ENCODE peak calls at places on chromosomes 3 and 15, in nine cellular contexts. E, R, Y, L, M, X, W, F and C are unnamed samples.

GRCh38 chr3:120469440-120470415 is 18.9 kb upstream of the FSTL1 start:
- DNase-seq in Y (no peak), M (no peak), E (no peak), R (no peak), L (no peak), W (no peak), F (no peak), X (no peak), C (peak)

GRCh38 chr3:169498336-169498735 is 165.2 kb downstream of the MECOM start:
- DNase-seq in X (no peak), W (no peak), R (no peak), M (no peak), L (no peak), Y (no peak), F (no peak), E (no peak), C (no peak)

GRCh38 chr3:27659279-27660021 is 62.7 kb downstream of the EOMES start:
- DNase-seq in E (peak), W (peak), Y (peak), M (no peak), X (peak), R (no peak), F (no peak), L (no peak), C (peak)

GRCh38 chr3:173397161-173398110 is at the start of gene NLGN1:
- DNase-seq in R (no peak), X (no peak), E (peak), Y (peak), W (peak), L (peak), M (no peak), F (peak), C (no peak)

GRCh38 chr3:61572879-61573278 is 11.5 kb downstream of the PTPRG start:
- DNase-seq in R (no peak), F (no peak), L (no peak), M (no peak), E (no peak), W (no peak), X (no peak), Y (no peak), C (no peak)

GRCh38 chr3:99710094-99710493 is 71.7 kb downstream of the COL8A1 start:
- DNase-seq in M (no peak), F (no peak), L (no peak), R (no peak), W (no peak), X (no peak), Y (no peak), E (peak), C (no peak)

GRCh38 chr3:27483117-27484001 is 825 bp downstream of the SLC4A7 start:
- DNase-seq in M (no peak), X (peak), E (peak), Y (peak), R (peak), W (peak), L (peak), F (peak), C (no peak)

GRCh38 chr15:90952901-90953677 is 1.6 kb upstream of the RCCD1 start:
- DNase-seq in X (no peak), F (no peak), W (no peak), R (no peak), L (no peak), E (no peak), M (no peak), Y (no peak), C (no peak)

GRCh38 chr15:61118885-61119284 is 110.2 kb downstream of the RORA start:
- DNase-seq in R (no peak), M (no peak), X (no peak), E (no peak), F (no peak), Y (no peak), L (no peak), W (no peak), C (no peak)

GRCh38 chr3:95595416-95596075 is 1218.8 kb upstream of the EPHA6 start:
- DNase-seq in M (no peak), W (no peak), L (no peak), X (no peak), F (peak), R (no peak), Y (no peak), E (no peak), C (no peak)

GRCh38 chr15:55003900-55004879 is 192.6 kb downstream of the RSL24D1 start:
- DNase-seq in Y (no peak), L (no peak), E (no peak), R (no peak), W (no peak), X (no peak), M (no peak), F (no peak), C (no peak)

GRCh38 chr15:50879016-50879415 is 29.5 kb upstream of the AP4E1 start:
- DNase-seq in L (no peak), Y (no peak), E (peak), W (no peak), R (no peak), X (no peak), F (no peak), M (no peak), C (no peak)

GRCh38 chr3:117793684-117794304 is 1084.2 kb downstream of the TUSC7 start:
- DNase-seq in M (no peak), L (no peak), Y (no peak), X (no peak), W (no peak), R (no peak), E (no peak), F (no peak), C (no peak)

GRCh38 chr15:71185706-71186105 is 70.4 kb downstream of the THSD4 start:
- DNase-seq in M (no peak), R (no peak), E (no peak), L (no peak), F (no peak), X (no peak), W (no peak), Y (no peak), C (no peak)

GRCh38 chr15:101217446-101217845 is 34.4 kb downstream of the CHSY1 start:
- DNase-seq in Y (no peak), F (no peak), R (no peak), X (no peak), M (no peak), L (no peak), E (no peak), W (no peak), C (no peak)

GRCh38 chr3:113271189-113271588 is 59.8 kb downstream of the BOC start:
- DNase-seq in Y (no peak), M (no peak), R (no peak), X (no peak), L (no peak), W (no peak), F (no peak), E (no peak), C (no peak)

GRCh38 chr3:111910806-111911205 is 51.7 kb downstream of the PHLDB2 start:
- DNase-seq in F (no peak), R (peak), E (no peak), L (no peak), X (peak), Y (no peak), W (no peak), M (no peak), C (no peak)

GRCh38 chr15:62935300-62936081 is 107.1 kb upstream of the TPM1 start:
- DNase-seq in M (no peak), W (no peak), Y (no peak), F (no peak), R (no peak), X (no peak), L (no peak), E (peak), C (no peak)

GRCh38 chr3:121956363-121956762 is 62.2 kb downstream of the SLC15A2 start:
- DNase-seq in R (no peak), E (no peak), Y (no peak), L (no peak), W (no peak), X (no peak), F (no peak), M (no peak), C (no peak)

GRCh38 chr15:31489801-31490646 is 163.4 kb downstream of the KLF13 start:
- DNase-seq in W (no peak), Y (peak), M (no peak), X (peak), F (no peak), L (no peak), E (peak), R (no peak), C (peak)

GRCh38 chr3:138479355-138479964 is 45.0 kb downstream of the ESYT3 start:
- DNase-seq in R (no peak), E (peak), X (peak), M (no peak), L (no peak), Y (no peak), F (no peak), W (no peak), C (peak)

GRCh38 chr15:53644681-53645080 is 114.8 kb downstream of the WDR72 start:
- DNase-seq in X (no peak), Y (no peak), M (no peak), R (no peak), L (no peak), W (no peak), E (no peak), F (no peak), C (no peak)

GRCh38 chr15:88440021-88440420 is 27.2 kb downstream of the MRPL46 start:
- DNase-seq in W (no peak), Y (no peak), F (no peak), X (peak), L (no peak), R (no peak), M (no peak), E (no peak), C (no peak)

GRCh38 chr3:150497956-150498355 is 48.3 kb downstream of the SERP1 start:
- DNase-seq in Y (no peak), W (no peak), L (no peak), X (no peak), E (no peak), F (no peak), R (peak), M (no peak), C (no peak)

DNA sequence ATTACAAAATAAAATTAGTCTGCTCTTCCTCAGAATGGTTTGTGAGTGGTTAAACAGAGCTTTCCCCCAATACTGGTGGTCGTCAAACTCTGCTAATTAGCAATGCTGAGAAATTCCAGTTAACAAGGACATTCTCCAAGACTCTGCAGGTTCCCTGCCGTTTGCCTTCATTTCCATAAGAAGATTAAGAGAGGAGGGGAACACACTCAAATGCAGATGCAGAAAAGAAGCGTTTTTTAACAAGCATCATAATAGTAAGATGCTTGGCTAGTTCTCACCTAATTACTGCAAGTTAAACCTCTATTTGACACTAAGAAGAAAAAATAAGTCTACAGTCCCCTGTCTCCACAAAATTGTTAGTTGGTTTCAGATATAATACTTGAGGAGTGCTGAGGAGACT is 3.7 kb upstream of the SOX2 start:
- DNase-seq in M (no peak), Y (no peak), F (no peak), X (no peak), W (no peak), L (no peak), R (no peak), E (no peak), C (no peak)
- H3K4me3 ChIP-seq in M (no peak), Y (no peak), F (no peak), X (no peak), W (no peak), L (no peak), R (no peak), E (no peak), C (no peak)

DNA sequence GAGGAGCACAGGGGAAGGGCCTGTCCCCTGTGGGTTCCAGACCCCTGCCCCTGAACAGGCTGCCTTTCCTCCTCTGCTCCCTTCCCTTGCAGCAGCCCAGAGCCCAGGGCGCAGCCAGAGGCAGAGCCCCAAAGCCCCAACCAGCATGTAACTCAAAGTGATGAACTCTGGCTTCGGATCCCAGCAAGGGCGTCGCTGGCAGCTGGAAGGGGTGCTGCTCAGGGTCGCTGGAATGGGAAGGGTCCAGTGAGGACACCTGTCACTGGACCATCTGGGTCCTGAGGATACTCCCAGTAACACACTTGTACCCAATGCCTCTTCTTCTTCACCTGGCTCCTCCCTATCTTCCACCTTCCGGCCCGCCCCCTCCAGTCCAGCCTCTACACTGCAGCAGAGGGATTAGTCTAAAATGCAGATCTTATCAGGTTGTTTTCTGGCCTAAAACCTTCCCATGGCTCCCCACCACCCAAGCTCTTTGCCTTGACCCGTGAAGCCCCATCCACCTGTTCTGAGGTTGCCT is 64.0 kb downstream of the SLC6A1 start:
- DNase-seq in E (no peak), W (no peak), M (no peak), R (no peak), X (no peak), L (no peak), F (peak), Y (no peak), C (no peak)
- TF ChIP-seq CTCF in E (no peak), W (no peak), M (no peak), R (no peak), X (no peak), L (no peak), F (no peak), Y (no peak), C (no peak)

GRCh38 chr15:99963096-99963825 is 230.0 kb upstream of the LYSMD4 start:
- DNase-seq in W (no peak), X (no peak), M (no peak), E (no peak), L (no peak), F (peak), Y (peak), R (no peak), C (no peak)

GRCh38 chr15:99963976-99964375 is 230.7 kb upstream of the LYSMD4 start:
- DNase-seq in Y (no peak), L (no peak), E (no peak), R (no peak), W (no peak), M (no peak), F (peak), X (no peak), C (no peak)

GRCh38 chr15:99967841-99968371 is 234.7 kb upstream of the LYSMD4 start:
- DNase-seq in F (peak), L (no peak), Y (peak), R (no peak), E (no peak), W (no peak), M (no peak), X (no peak), C (no peak)

GRCh38 chr15:99966815-99967214 is 233.6 kb upstream of the LYSMD4 start:
- DNase-seq in R (no peak), Y (no peak), F (no peak), X (no peak), E (no peak), L (no peak), M (no peak), W (no peak), C (no peak)

GRCh38 chr15:99965376-99965775 is 232.1 kb upstream of the LYSMD4 start:
- DNase-seq in X (no peak), E (no peak), R (no peak), L (no peak), F (peak), W (no peak), M (no peak), Y (no peak), C (no peak)
- H3K4me3 ChIP-seq in X (no peak), E (no peak), R (no peak), L (no peak), F (no peak), W (no peak), M (no peak), Y (no peak), C (no peak)

DNA sequence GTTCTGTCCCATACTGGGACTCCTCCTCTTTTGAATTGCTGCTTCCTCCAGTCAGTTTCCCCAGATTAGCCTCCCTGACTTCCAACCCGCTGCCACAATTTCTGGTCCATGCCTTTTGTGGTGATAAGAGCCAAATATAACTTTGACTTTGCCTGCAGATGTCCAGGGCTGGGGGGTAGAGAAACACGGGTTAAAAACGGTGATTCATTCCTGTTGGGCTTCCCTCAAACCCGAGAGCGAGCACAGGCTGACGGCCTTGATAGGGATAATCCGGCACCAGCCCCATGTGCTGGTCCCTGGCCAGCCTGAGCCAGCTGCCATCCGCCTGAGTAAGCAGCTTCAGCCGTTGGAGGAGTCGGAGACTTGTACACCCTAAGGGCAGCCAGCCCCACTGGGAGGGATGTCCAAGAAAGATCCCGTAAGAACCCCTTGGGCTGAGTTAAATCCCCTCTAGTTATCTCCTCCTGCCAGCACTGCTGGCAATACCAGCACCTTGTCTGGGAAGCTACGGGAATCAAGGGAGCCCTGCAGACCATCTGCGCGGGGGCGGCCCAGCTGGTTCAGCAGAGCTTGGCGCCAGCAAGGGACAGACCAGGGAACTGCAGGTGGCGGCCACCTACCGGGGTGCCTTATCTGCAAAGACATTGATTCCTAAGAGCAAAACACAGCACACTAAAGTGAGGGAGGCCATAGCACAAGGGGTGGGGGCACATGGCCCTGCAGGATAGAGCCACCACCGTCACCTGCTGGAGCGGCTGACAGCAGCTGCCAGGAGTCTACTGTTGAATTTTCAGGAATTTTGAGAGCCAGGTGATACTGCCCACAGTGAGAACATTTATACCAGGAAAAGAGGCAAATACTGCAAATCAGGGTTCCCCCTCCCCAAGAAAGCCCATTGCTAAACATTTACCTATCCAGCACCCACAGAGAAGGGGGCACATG is 18.1 kb downstream of the CSPG4 start:
- DNase-seq in F (no peak), R (peak), E (no peak), L (peak), X (peak), Y (peak), W (peak), M (peak), C (no peak)
- TF ChIP-seq CTCF in F (no peak), R (peak), E (peak), L (peak), X (peak), Y (peak), W (peak), M (peak), C (peak)

DNA sequence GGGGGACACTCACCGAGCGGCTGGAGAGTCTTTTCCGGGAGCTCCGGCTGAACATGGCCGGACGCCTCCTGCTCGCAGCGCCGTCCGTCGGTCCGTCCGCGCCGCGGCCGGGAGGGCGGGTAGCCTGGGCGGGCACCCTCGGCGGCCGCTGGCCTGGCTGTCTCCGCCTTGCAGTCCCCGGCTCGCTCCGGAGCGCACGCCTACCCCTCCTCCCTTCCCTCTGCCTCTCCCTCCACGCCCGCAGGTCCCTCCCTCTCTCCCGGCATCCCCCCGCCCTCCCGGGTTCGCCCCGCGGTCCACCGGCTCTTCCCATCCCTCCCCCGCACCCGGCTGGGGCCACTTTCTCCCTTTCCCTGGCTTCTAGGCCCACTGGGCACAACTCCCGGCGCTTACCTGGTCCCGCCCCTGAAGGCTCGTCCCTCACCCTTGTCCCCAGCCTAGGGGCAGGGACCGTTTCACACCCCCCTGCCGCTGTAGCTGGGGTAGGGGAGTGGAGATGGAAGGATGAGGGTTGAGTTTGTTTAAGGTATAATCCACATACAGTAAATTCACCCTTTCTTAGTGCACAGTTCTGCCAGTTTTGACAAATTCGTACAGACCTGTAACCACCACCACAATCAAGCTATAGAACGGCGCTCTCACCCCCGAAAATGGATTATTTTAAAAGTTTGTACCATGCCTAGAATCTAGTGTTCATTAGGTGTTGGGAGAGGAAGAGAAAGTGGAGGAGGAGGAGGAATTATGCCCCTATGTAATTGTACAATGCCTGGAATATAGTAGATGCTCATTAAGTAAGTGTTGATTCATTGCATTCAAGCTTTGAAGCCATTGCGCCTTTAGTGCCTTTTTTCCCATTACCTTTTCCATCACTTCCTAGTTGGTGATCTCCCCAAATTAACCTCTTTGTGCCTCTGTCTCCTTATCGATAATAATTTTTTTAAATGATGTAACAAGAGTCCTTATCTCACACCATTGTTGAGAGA is 220.3 kb upstream of the PRICKLE2 start:
- DNase-seq in W (no peak), L (no peak), Y (no peak), X (no peak), E (no peak), F (no peak), M (no peak), R (no peak), C (no peak)
- H3K4me3 ChIP-seq in W (peak), L (peak), Y (peak), X (peak), E (peak), F (peak), M (peak), R (peak), C (peak)

GRCh38 chr15:37206690-37207089 is 106.3 kb upstream of the MEIS2 start:
- DNase-seq in Y (no peak), L (no peak), E (no peak), R (no peak), M (no peak), X (no peak), W (no peak), F (no peak), C (no peak)

GRCh38 chr15:37199546-37199945 is 99.2 kb upstream of the MEIS2 start:
- DNase-seq in E (no peak), R (no peak), L (no peak), M (no peak), W (no peak), X (no peak), Y (no peak), F (no peak), C (no peak)

GRCh38 chr15:37203050-37203449 is 102.7 kb upstream of the MEIS2 start:
- DNase-seq in L (no peak), E (no peak), R (no peak), W (no peak), F (no peak), X (no peak), Y (no peak), M (no peak), C (no peak)

GRCh38 chr15:37208475-37209363 is 108.4 kb upstream of the MEIS2 start:
- DNase-seq in L (no peak), X (no peak), R (no peak), W (no peak), M (no peak), F (no peak), Y (no peak), E (no peak), C (no peak)

GRCh38 chr15:37204698-37205097 is 104.3 kb upstream of the MEIS2 start:
- DNase-seq in W (no peak), X (no peak), E (peak), M (no peak), L (no peak), F (no peak), Y (no peak), R (no peak), C (no peak)
- TF ChIP-seq CTCF in W (no peak), X (no peak), E (peak), M (no peak), L (no peak), F (no peak), Y (no peak), R (peak), C (no peak)

GRCh38 chr3:179526482-179526881 is 36.2 kb upstream of the ACTL6A start:
- DNase-seq in F (no peak), M (no peak), R (no peak), Y (no peak), X (no peak), L (no peak), W (no peak), E (no peak), C (no peak)
- H3K4me3 ChIP-seq in F (no peak), M (no peak), R (no peak), Y (no peak), X (no peak), L (no peak), W (no peak), E (no peak), C (no peak)